ENCODE peak calls at places on chromosomes 7 and 10, in four cellular contexts. One of them, this sample, is unnamed.

GRCh38 chr10:74047871-74048270 is 50.0 kb downstream of the VCL start:
- DNase-seq in Panc1: no peak
- DNase-seq in GM10248: no peak
- DNase-seq in Calu3: peak; percentile 57
- DNase-seq in this sample: no peak

GRCh38 chr7:11315687-11316258 is 342.1 kb downstream of the PHF14 start:
- DNase-seq in GM10248: peak; percentile 12
- DNase-seq in Panc1: no peak
- DNase-seq in Calu3: no peak
- DNase-seq in this sample: no peak

GRCh38 chr7:33050425-33051318 is 11.9 kb downstream of the NT5C3A start:
- DNase-seq in Calu3: peak; percentile 47
- DNase-seq in Panc1: no peak
- DNase-seq in GM10248: peak; percentile 25
- DNase-seq in this sample: no peak

GRCh38 chr7:113083132-113083833 is 3.3 kb downstream of the GPR85 start:
- DNase-seq in GM10248: no peak
- DNase-seq in Calu3: no peak
- DNase-seq in Panc1: no peak
- DNase-seq in this sample: no peak

GRCh38 chr10:95499482-95499989 is 61.6 kb downstream of the SORBS1 start:
- DNase-seq in GM10248: no peak
- DNase-seq in Panc1: no peak
- DNase-seq in Calu3: no peak
- DNase-seq in this sample: no peak

GRCh38 chr7:94431620-94432295 is 37.1 kb downstream of the COL1A2 start:
- DNase-seq in Panc1: no peak
- DNase-seq in GM10248: no peak
- DNase-seq in Calu3: no peak
- DNase-seq in this sample: no peak

GRCh38 chr7:123916240-123916724 is 8.8 kb upstream of the SPAM1 start:
- DNase-seq in GM10248: peak; percentile 14
- DNase-seq in Panc1: no peak
- DNase-seq in Calu3: peak; percentile 14
- DNase-seq in this sample: no peak

GRCh38 chr10:93198401-93199175 is 124.9 kb downstream of the CYP26A1 start:
- DNase-seq in Calu3: no peak
- DNase-seq in Panc1: no peak
- DNase-seq in GM10248: no peak
- DNase-seq in this sample: no peak

GRCh38 chr10:66678521-66678920 is 247.3 kb upstream of the LRRTM3 start:
- DNase-seq in GM10248: no peak
- DNase-seq in Calu3: no peak
- DNase-seq in Panc1: no peak
- DNase-seq in this sample: no peak

GRCh38 chr10:119391430-119392313 is 150.8 kb downstream of the RGS10 start:
- DNase-seq in Calu3: no peak
- DNase-seq in GM10248: no peak
- DNase-seq in Panc1: no peak
- DNase-seq in this sample: no peak

GRCh38 chr10:14023612-14024348 is 306.9 kb downstream of the FRMD4A start:
- DNase-seq in Calu3: no peak
- DNase-seq in GM10248: no peak
- DNase-seq in Panc1: no peak
- DNase-seq in this sample: no peak

GRCh38 chr7:6634021-6634420 is 3.1 kb upstream of the ZNF316 start:
- DNase-seq in Panc1: no peak
- DNase-seq in GM10248: no peak
- DNase-seq in Calu3: no peak
- DNase-seq in this sample: no peak
- TF ChIP-seq CTCF in Panc1: no peak
- TF ChIP-seq CTCF in GM10248: no peak
- TF ChIP-seq CTCF in Calu3: no peak
- TF ChIP-seq CTCF in this sample: no peak

GRCh38 chr10:31944071-31944433 is 15.4 kb upstream of the ARHGAP12 start:
- DNase-seq in GM10248: no peak
- DNase-seq in Panc1: no peak
- DNase-seq in Calu3: no peak
- DNase-seq in this sample: no peak

GRCh38 chr10:31949266-31949665 is 20.6 kb upstream of the ARHGAP12 start:
- DNase-seq in Panc1: no peak
- DNase-seq in Calu3: no peak
- DNase-seq in GM10248: no peak
- DNase-seq in this sample: no peak

GRCh38 chr10:31948021-31948420 is 19.4 kb upstream of the ARHGAP12 start:
- DNase-seq in GM10248: no peak
- DNase-seq in Calu3: no peak
- DNase-seq in Panc1: no peak
- DNase-seq in this sample: no peak

GRCh38 chr10:31945392-31945791 is 16.8 kb upstream of the ARHGAP12 start:
- DNase-seq in GM10248: no peak
- DNase-seq in Panc1: no peak
- DNase-seq in Calu3: no peak
- DNase-seq in this sample: no peak

GRCh38 chr10:31947144-31947926 is 18.7 kb upstream of the ARHGAP12 start:
- DNase-seq in GM10248: peak; percentile 13
- DNase-seq in Calu3: peak; percentile 53
- DNase-seq in Panc1: no peak
- DNase-seq in this sample: no peak
- TF ChIP-seq CTCF in GM10248: no peak
- TF ChIP-seq CTCF in Calu3: no peak
- TF ChIP-seq CTCF in Panc1: peak; percentile 63
- TF ChIP-seq CTCF in this sample: no peak

DNA sequence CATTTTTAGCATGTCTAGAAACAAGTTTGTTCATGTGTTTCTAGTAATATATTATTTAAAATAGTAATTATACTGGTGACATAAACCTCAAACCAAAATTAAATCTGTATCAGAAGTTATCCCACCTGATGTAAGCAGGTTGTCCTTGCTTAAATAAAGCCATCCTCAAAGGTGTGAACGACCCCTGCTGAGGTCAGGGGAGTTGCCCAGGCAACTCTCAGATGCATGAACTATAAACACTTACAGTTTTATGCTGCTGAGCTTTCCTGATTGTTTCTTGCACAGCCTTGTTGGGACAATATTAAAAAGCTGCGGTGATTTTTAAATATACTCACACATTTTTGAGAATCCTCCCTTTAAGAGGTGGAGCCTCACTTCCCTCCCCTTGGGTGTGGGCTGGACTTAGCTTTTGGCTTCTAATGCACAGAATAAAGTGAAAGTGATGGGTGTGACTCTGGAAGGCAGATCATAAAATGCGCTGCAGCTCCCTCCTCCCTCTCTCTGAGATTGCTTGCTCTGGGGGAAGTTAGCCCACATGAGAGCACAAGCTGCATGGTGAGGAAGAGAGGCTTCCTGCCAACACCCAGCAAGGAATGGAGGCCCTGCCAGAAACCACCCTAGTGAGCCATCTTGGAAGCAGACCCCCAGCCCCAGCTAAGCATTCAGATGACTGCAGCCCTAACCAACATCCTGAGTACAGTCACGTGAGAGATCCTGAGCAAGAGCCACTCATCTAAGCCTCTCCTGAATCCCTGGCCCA is 152.7 kb downstream of the SKIDA1 start:
- DNase-seq in GM10248: peak; percentile 43
- DNase-seq in Calu3: peak; percentile 57
- DNase-seq in Panc1: no peak
- DNase-seq in this sample: no peak
- TF ChIP-seq CTCF in GM10248: no peak
- TF ChIP-seq CTCF in Calu3: no peak
- TF ChIP-seq CTCF in Panc1: no peak
- TF ChIP-seq CTCF in this sample: no peak

GRCh38 chr7:75878312-75878768 is 494 bp upstream of the RHBDD2 start:
- DNase-seq in Calu3: no peak
- DNase-seq in Panc1: no peak
- DNase-seq in GM10248: no peak
- DNase-seq in this sample: no peak

GRCh38 chr7:75879771-75880184 is 944 bp downstream of the RHBDD2 start:
- DNase-seq in Panc1: no peak
- DNase-seq in Calu3: no peak
- DNase-seq in GM10248: no peak
- DNase-seq in this sample: no peak

GRCh38 chr7:75880242-75880641 is 1.4 kb downstream of the RHBDD2 start:
- DNase-seq in GM10248: no peak
- DNase-seq in Panc1: no peak
- DNase-seq in Calu3: no peak
- DNase-seq in this sample: no peak

GRCh38 chr7:75881436-75882095 is 2.7 kb downstream of the RHBDD2 start:
- DNase-seq in Panc1: no peak
- DNase-seq in GM10248: no peak
- DNase-seq in Calu3: no peak
- DNase-seq in this sample: no peak

GRCh38 chr7:75878769-75879596 is at the start of gene RHBDD2:
- DNase-seq in GM10248: peak; percentile 100
- DNase-seq in Calu3: peak; percentile 87
- DNase-seq in Panc1: peak; percentile 63
- DNase-seq in this sample: peak; percentile 89
- TF ChIP-seq CTCF in GM10248: no peak
- TF ChIP-seq CTCF in Calu3: no peak
- TF ChIP-seq CTCF in Panc1: no peak
- TF ChIP-seq CTCF in this sample: no peak

GRCh38 chr7:116800594-116800993 is 61.8 kb upstream of the CAPZA2 start:
- DNase-seq in Calu3: no peak
- DNase-seq in GM10248: no peak
- DNase-seq in Panc1: no peak
- DNase-seq in this sample: no peak

GRCh38 chr7:116804459-116804858 is 57.9 kb upstream of the CAPZA2 start:
- DNase-seq in Calu3: no peak
- DNase-seq in Panc1: no peak
- DNase-seq in GM10248: no peak
- DNase-seq in this sample: no peak

GRCh38 chr7:116802144-116802747 is 60.1 kb upstream of the CAPZA2 start:
- DNase-seq in Calu3: no peak
- DNase-seq in Panc1: no peak
- DNase-seq in GM10248: no peak
- DNase-seq in this sample: no peak

GRCh38 chr7:116801092-116801710 is 61.2 kb upstream of the CAPZA2 start:
- DNase-seq in Panc1: no peak
- DNase-seq in GM10248: no peak
- DNase-seq in Calu3: no peak
- DNase-seq in this sample: no peak

DNA sequence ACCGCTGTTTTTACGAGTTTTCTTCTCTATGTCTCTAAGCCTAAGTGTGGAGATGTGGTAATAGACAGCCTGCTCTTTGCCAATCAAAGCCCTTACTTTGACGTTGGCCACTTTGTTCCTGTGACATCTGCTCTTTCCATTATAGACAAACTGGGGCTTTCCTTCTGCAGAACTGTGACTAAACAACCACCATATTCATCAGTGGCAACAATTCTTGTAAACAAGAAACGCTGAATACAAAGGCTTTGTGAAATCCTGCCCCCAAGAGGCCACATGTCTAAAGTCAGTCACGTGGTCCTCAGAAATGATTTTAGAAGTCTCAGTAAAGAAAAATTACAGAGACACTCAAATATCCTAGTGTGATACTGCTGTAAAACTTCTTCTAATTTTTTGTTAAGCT is 59.6 kb upstream of the CAPZA2 start:
- DNase-seq in Panc1: peak; percentile 51
- DNase-seq in Calu3: peak; percentile 48
- DNase-seq in GM10248: peak; percentile 33
- DNase-seq in this sample: no peak
- TF ChIP-seq CTCF in Panc1: peak; percentile 66
- TF ChIP-seq CTCF in Calu3: no peak
- TF ChIP-seq CTCF in GM10248: peak; percentile 18
- TF ChIP-seq CTCF in this sample: no peak

GRCh38 chr10:128631801-128632241 is 505.6 kb upstream of the MKI67 start:
- DNase-seq in Calu3: no peak
- DNase-seq in GM10248: no peak
- DNase-seq in Panc1: no peak
- DNase-seq in this sample: no peak
- TF ChIP-seq CTCF in Calu3: no peak
- TF ChIP-seq CTCF in GM10248: peak; percentile 34
- TF ChIP-seq CTCF in Panc1: peak; percentile 75
- TF ChIP-seq CTCF in this sample: no peak

DNA sequence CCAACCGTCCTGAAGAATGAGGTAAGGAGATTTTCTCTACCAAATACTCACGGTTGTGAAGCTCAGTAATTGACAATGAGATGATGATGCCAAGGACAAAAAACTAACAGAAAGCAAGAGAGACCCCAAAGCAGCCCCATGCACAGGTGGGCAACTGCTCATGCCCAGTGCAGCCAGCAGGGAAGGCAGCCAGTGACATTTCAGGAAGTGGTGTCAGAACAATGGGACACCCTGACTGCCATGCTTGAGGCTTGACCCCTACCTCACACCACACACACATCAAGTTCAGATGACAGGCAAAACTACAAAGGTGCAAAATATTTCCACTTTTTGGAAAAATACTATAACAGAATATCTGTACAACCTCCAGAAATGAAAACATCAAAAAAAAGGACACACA is 66.9 kb downstream of the CFAP46 start:
- DNase-seq in GM10248: no peak
- DNase-seq in Calu3: no peak
- DNase-seq in Panc1: no peak
- DNase-seq in this sample: no peak
- TF ChIP-seq CTCF in GM10248: no peak
- TF ChIP-seq CTCF in Calu3: no peak
- TF ChIP-seq CTCF in Panc1: no peak
- TF ChIP-seq CTCF in this sample: no peak

GRCh38 chr10:5434017-5434753 is 21.8 kb downstream of the NET1 start:
- DNase-seq in Panc1: no peak
- DNase-seq in Calu3: peak; percentile 41
- DNase-seq in GM10248: peak; percentile 31
- DNase-seq in this sample: no peak
- TF ChIP-seq CTCF in Panc1: peak; percentile 65
- TF ChIP-seq CTCF in Calu3: no peak
- TF ChIP-seq CTCF in GM10248: peak; percentile 66
- TF ChIP-seq CTCF in this sample: no peak

This sample was measured in activated B cell treated with CpG ODN at 0.5 μM for 24 hours.